ENCODE peak calls at places on chromosome 12, in seven cellular contexts. Q is SK-N-SH, M is H1, B is GM12878, C is K562, P is HCT116, Y is HepG2. F is an unnamed sample.

GRCh38 chr12:113184098-113184899 is 979 bp downstream of the DDX54 start:
- DNase-seq in Q (no peak), M (no peak), B (no peak), C (no peak), P (peak; percentile 65), Y (no peak), F (no peak)

GRCh38 chr12:46303039-46303666 is 34.3 kb upstream of the SLC38A1 start:
- DNase-seq in Q (peak; percentile 54), M (no peak), B (peak; percentile 2), C (peak; percentile 57), P (peak; percentile 18), Y (peak; percentile 27), F (no peak)

GRCh38 chr12:111757361-111758119 is 9.2 kb upstream of the ALDH2 start:
- DNase-seq in Q (no peak), M (no peak), B (no peak), C (no peak), P (no peak), Y (no peak), F (no peak)

GRCh38 chr12:17334784-17335183 is 728.8 kb upstream of the LMO3 start:
- DNase-seq in Q (no peak), M (no peak), B (no peak), C (no peak), P (no peak), Y (no peak), F (peak; percentile 42)

GRCh38 chr12:64088431-64089349 is 133.4 kb downstream of the KICS2 start:
- DNase-seq in Q (peak; percentile 37), M (no peak), B (no peak), C (peak; percentile 10), P (peak; percentile 91), Y (peak; percentile 39), F (peak; percentile 65)

GRCh38 chr12:82425241-82425640 is 66.9 kb downstream of the METTL25 start:
- DNase-seq in Q (no peak), M (no peak), B (no peak), C (no peak), P (no peak), Y (no peak), F (no peak)

GRCh38 chr12:95605875-95606274 is 54.6 kb upstream of the USP44 start:
- DNase-seq in Q (no peak), M (no peak), B (no peak), C (no peak), P (no peak), Y (peak; percentile 20), F (no peak)

GRCh38 chr12:41205070-41205715 is 17.1 kb downstream of the PDZRN4 start:
- DNase-seq in Q (no peak), M (no peak), B (no peak), C (no peak), P (no peak), Y (no peak), F (no peak)

GRCh38 chr12:3032770-3033537 is 44.2 kb upstream of the TSPAN9 start:
- DNase-seq in Q (no peak), M (no peak), B (no peak), C (no peak), P (no peak), Y (no peak), F (no peak)

GRCh38 chr12:3034067-3034750 is 43.0 kb upstream of the TSPAN9 start:
- DNase-seq in Q (peak; percentile 92), M (peak; percentile 92), B (no peak), C (peak; percentile 74), P (peak; percentile 31), Y (peak; percentile 55), F (peak; percentile 92)

GRCh38 chr12:3032161-3032560 is 45.0 kb upstream of the TSPAN9 start:
- DNase-seq in Q (no peak), M (no peak), B (no peak), C (no peak), P (no peak), Y (no peak), F (no peak)

GRCh38 chr12:3033538-3033865 is 43.7 kb upstream of the TSPAN9 start:
- DNase-seq in Q (no peak), M (no peak), B (no peak), C (no peak), P (no peak), Y (no peak), F (no peak)

GRCh38 chr12:3030821-3031415 is 46.3 kb upstream of the TSPAN9 start:
- DNase-seq in Q (no peak), M (no peak), B (no peak), C (no peak), P (no peak), Y (no peak), F (no peak)
- H3K36me3 ChIP-seq in Q (peaks cover 4% of the 10 kb centered on the region), M (peaks cover 15% of the 10 kb centered on the region), B (no peaks in the 10 kb centered on the region), C (peaks cover 31% of the 10 kb centered on the region), P (peaks cover 5% of the 10 kb centered on the region), Y (peaks cover 68% of the 10 kb centered on the region), F (peaks cover 93% of the 10 kb centered on the region)

GRCh38 chr12:31119531-31120211 is 46.0 kb downstream of the DDX11 start:
- DNase-seq in Q (peak; percentile 50), M (peak; percentile 46), B (no peak), C (no peak), P (no peak), Y (no peak), F (no peak)

GRCh38 chr12:31118347-31118830 is 44.7 kb downstream of the DDX11 start:
- DNase-seq in Q (peak; percentile 72), M (peak; percentile 61), B (no peak), C (peak; percentile 39), P (no peak), Y (no peak), F (no peak)

GRCh38 chr12:31122481-31122880 is 48.8 kb downstream of the DDX11 start:
- DNase-seq in Q (no peak), M (no peak), B (no peak), C (no peak), P (no peak), Y (no peak), F (no peak)

GRCh38 chr12:31118831-31119530 is 45.3 kb downstream of the DDX11 start:
- DNase-seq in Q (peak; percentile 72), M (peak; percentile 72), B (no peak), C (peak; percentile 61), P (peak; percentile 12), Y (no peak), F (peak; percentile 92)

GRCh38 chr12:31120392-31121008 is 46.8 kb downstream of the DDX11 start:
- DNase-seq in Q (no peak), M (peak; percentile 46), B (no peak), C (no peak), P (no peak), Y (no peak), F (no peak)
- TF ChIP-seq YY1 in Q (no peak), M (no peak), B (no peak), C (no peak), P (no peak), Y (no peak), F (no peak)

GRCh38 chr12:101598483-101598882 is 3.7 kb downstream of the MYBPC1 start:
- DNase-seq in Q (no peak), M (no peak), B (no peak), C (no peak), P (no peak), Y (no peak), F (no peak)
- H3K36me3 ChIP-seq in Q (no peaks in the 10 kb centered on the region), M (no peaks in the 10 kb centered on the region), B (no peaks in the 10 kb centered on the region), C (no peaks in the 10 kb centered on the region), P (no peaks in the 10 kb centered on the region), Y (no peaks in the 10 kb centered on the region), F (no peaks in the 10 kb centered on the region)

GRCh38 chr12:56772625-56773024 is 9.5 kb downstream of the HSD17B6 start:
- DNase-seq in Q (no peak), M (no peak), B (no peak), C (no peak), P (no peak), Y (no peak), F (no peak)

GRCh38 chr12:56766535-56766934 is 3.4 kb downstream of the HSD17B6 start:
- DNase-seq in Q (no peak), M (no peak), B (peak; percentile 70), C (no peak), P (no peak), Y (no peak), F (no peak)

GRCh38 chr12:56768424-56768823 is 5.3 kb downstream of the HSD17B6 start:
- DNase-seq in Q (no peak), M (no peak), B (no peak), C (no peak), P (no peak), Y (peak; percentile 30), F (no peak)

GRCh38 chr12:56773113-56773512 is 10.0 kb downstream of the HSD17B6 start:
- DNase-seq in Q (no peak), M (no peak), B (no peak), C (no peak), P (no peak), Y (no peak), F (no peak)

DNA sequence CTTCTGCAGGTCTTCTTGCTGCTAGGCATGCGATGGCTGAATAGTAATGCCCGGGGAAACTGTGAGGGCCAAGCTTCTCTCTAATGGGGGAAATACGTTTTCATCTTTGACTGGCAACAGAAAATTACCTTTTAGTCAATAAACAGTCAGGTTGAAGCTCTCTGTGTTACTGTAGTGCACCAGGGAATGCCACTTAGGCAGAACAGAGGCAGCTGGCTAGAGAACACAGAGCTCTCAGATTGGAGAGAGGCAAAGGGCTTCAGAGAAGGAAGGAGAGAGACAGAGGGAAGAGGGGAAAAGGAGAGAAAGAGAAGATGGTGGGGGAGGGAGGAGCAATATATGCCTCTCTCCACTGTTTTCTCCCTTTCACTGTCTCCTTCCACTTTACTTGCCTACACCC is 6.7 kb downstream of the HSD17B6 start:
- DNase-seq in Q (no peak), M (no peak), B (no peak), C (no peak), P (no peak), Y (no peak), F (no peak)
- TF ChIP-seq YY1 in Q (no peak), M (no peak), B (no peak), C (no peak), P (no peak), Y (no peak), F (no peak)

GRCh38 chr12:104292872-104293794 is 10.4 kb upstream of the EID3 start:
- DNase-seq in Q (no peak), M (no peak), B (no peak), C (no peak), P (no peak), Y (no peak), F (no peak)
- H3K36me3 ChIP-seq in Q (peaks cover 34% of the 10 kb centered on the region), M (peaks cover 13% of the 10 kb centered on the region), B (peaks cover 7% of the 10 kb centered on the region), C (peaks cover 82% of the 10 kb centered on the region), P (peaks cover 72% of the 10 kb centered on the region), Y (peaks cover 47% of the 10 kb centered on the region), F (peaks cover 81% of the 10 kb centered on the region)

GRCh38 chr12:90126125-90126524 is 417.5 kb upstream of the ATP2B1 start:
- DNase-seq in Q (no peak), M (no peak), B (no peak), C (no peak), P (no peak), Y (no peak), F (no peak)

GRCh38 chr12:90120627-90121026 is 412.0 kb upstream of the ATP2B1 start:
- DNase-seq in Q (no peak), M (no peak), B (no peak), C (no peak), P (no peak), Y (no peak), F (no peak)

GRCh38 chr12:90124914-90125313 is 416.3 kb upstream of the ATP2B1 start:
- DNase-seq in Q (no peak), M (no peak), B (no peak), C (no peak), P (no peak), Y (no peak), F (no peak)

GRCh38 chr12:90122716-90123115 is 414.1 kb upstream of the ATP2B1 start:
- DNase-seq in Q (no peak), M (no peak), B (no peak), C (no peak), P (no peak), Y (no peak), F (no peak)

GRCh38 chr12:90124289-90124688 is 415.7 kb upstream of the ATP2B1 start:
- DNase-seq in Q (no peak), M (no peak), B (no peak), C (no peak), P (no peak), Y (no peak), F (no peak)
- TF ChIP-seq YY1 in Q (no peak), M (no peak), B (no peak), C (no peak), P (no peak), Y (no peak), F (no peak)

F was measured in NT2/D1.